ENCODE peak calls at places on chromosome 12, in six cellular contexts. M is activated naive CD8-positive, alpha-beta T cell treated with anti-CD3 and anti-CD28 coated beads, Interleukin-2, amount 50 U/mL, for 24 hours; J is neural crest cell; U is ACHN; H is SJSA1; O is CD8-positive, alpha-beta memory T cell. Y is an unnamed sample.

GRCh38 chr12:131311764-131312163 is 358.1 kb downstream of the ADGRD1 start:
- DNase-seq in U (no peak), H (no peak), M (no peak), O (no peak), J (no peak), Y (no peak)

GRCh38 chr12:57896437-57897201 is 44.7 kb upstream of the ATP23 start:
- DNase-seq in M (peak; percentile 27), O (no peak), H (no peak), U (peak; percentile 68), J (peak; percentile 49), Y (peak; percentile 48)

GRCh38 chr12:111569363-111570089 is 29.6 kb downstream of the ATXN2 start:
- DNase-seq in H (no peak), O (no peak), M (no peak), J (no peak), U (no peak), Y (no peak)

GRCh38 chr12:117986705-117987469 is 18.1 kb upstream of the KSR2 start:
- DNase-seq in M (no peak), U (peak; percentile 88), O (no peak), H (peak; percentile 89), J (no peak), Y (no peak)

GRCh38 chr12:89064780-89065179 is 287.5 kb downstream of the DUSP6 start:
- DNase-seq in J (no peak), U (peak; percentile 53), M (no peak), O (no peak), H (no peak), Y (peak; percentile 84)

GRCh38 chr12:120229071-120229582 is 28.2 kb upstream of the RPLP0 start:
- DNase-seq in U (peak; percentile 33), H (peak; percentile 19), M (no peak), O (no peak), J (no peak), Y (no peak)

GRCh38 chr12:96365604-96366230 is 34.5 kb downstream of the CDK17 start:
- DNase-seq in H (no peak), J (no peak), M (no peak), U (no peak), O (no peak), Y (no peak)

GRCh38 chr12:2667716-2668440 is 126.9 kb upstream of the FKBP4 start:
- DNase-seq in H (no peak), O (no peak), U (no peak), J (no peak), M (no peak), Y (no peak)

GRCh38 chr12:18242380-18243089 is 18.8 kb upstream of the PIK3C2G start:
- DNase-seq in U (no peak), O (no peak), J (no peak), M (no peak), H (no peak), Y (no peak)

GRCh38 chr12:6215932-6216494 is 15.8 kb downstream of the CD9 start:
- DNase-seq in J (no peak), M (no peak), H (peak; percentile 99), O (no peak), U (peak; percentile 100), Y (peak; percentile 86)

GRCh38 chr12:65306603-65307501 is 28.4 kb downstream of the MSRB3 start:
- DNase-seq in O (no peak), M (no peak), H (peak; percentile 79), J (peak; percentile 23), U (peak; percentile 74), Y (peak; percentile 54)

Y was measured in foreskin fibroblast.